ENCODE peak calls at places on chromosomes 12 and 14, in ten cellular contexts. G is effector CD4-positive, alpha-beta T cell; V is A549; K is Right ventricle myocardium inferior; X is MV-4-11; J is chondrocyte; I is CD8-positive, alpha-beta memory T cell; P is anterior cingulate cortex; H is mucosa of gallbladder; C is AG04450. U is an unnamed sample.

GRCh38 chr14:68796418-68797101 is 3.7 kb upstream of the ZFP36L1 start:
- DNase-seq in G (no peak), V (no peak), K (no peak), X (no peak), J (no peak), I (no peak), P (no peak), H (no peak), C (no peak), U (no peak)

GRCh38 chr14:97077253-97077653 is 280.1 kb downstream of the VRK1 start:
- DNase-seq in G (no peak), V (no peak), K (no peak), X (peak; percentile 97), J (no peak), I (no peak), P (no peak), H (peak; percentile 51), C (no peak), U (peak; percentile 60)

GRCh38 chr12:111444314-111444705 is 38.6 kb downstream of the SH2B3 start:
- DNase-seq in G (no peak), V (no peak), K (no peak), X (peak; percentile 50), J (no peak), I (no peak), P (no peak), H (no peak), C (no peak), U (no peak)

GRCh38 chr14:102954081-102954789 is 31.8 kb downstream of the AMN start:
- DNase-seq in G (no peak), V (no peak), K (no peak), X (no peak), J (no peak), I (no peak), P (no peak), H (no peak), C (no peak), U (no peak)

GRCh38 chr12:120118710-120119097 is 2.2 kb upstream of the RAB35 start:
- DNase-seq in G (no peak), V (no peak), K (no peak), X (no peak), J (no peak), I (no peak), P (no peak), H (no peak), C (no peak), U (peak; percentile 52)

GRCh38 chr14:101006008-101006407 is 102.5 kb upstream of the RTL1 start:
- DNase-seq in G (no peak), V (no peak), K (no peak), X (peak; percentile 23), J (no peak), I (no peak), P (no peak), H (peak; percentile 10), C (no peak), U (no peak)

GRCh38 chr12:110253176-110253575 is 27.9 kb upstream of the ATP2A2 start:
- DNase-seq in G (no peak), V (no peak), K (peak; percentile 87), X (no peak), J (peak; percentile 43), I (no peak), P (no peak), H (peak; percentile 60), C (no peak), U (no peak)

GRCh38 chr12:122963928-122964240 is 2.4 kb downstream of the ABCB9 start:
- DNase-seq in G (no peak), V (no peak), K (peak; percentile 50), X (no peak), J (no peak), I (no peak), P (peak; percentile 31), H (no peak), C (no peak), U (no peak)

GRCh38 chr12:3295648-3296408 is 195.2 kb upstream of the PRMT8 start:
- DNase-seq in G (no peak), V (no peak), K (no peak), X (no peak), J (no peak), I (no peak), P (no peak), H (no peak), C (no peak), U (no peak)

GRCh38 chr14:68795602-68796417 is 2.9 kb upstream of the ZFP36L1 start:
- DNase-seq in G (peak; percentile 80), V (no peak), K (peak; percentile 92), X (no peak), J (no peak), I (peak; percentile 88), P (peak; percentile 67), H (peak; percentile 77), C (no peak), U (peak; percentile 84)

GRCh38 chr14:37816135-37816534 is 220.7 kb downstream of the TTC6 start:
- DNase-seq in G (no peak), V (no peak), K (no peak), X (no peak), J (no peak), I (no peak), P (no peak), H (no peak), C (no peak), U (no peak)

GRCh38 chr12:107066686-107067085 is 26.7 kb downstream of the CRY1 start:
- DNase-seq in G (no peak), V (no peak), K (no peak), X (no peak), J (no peak), I (no peak), P (no peak), H (no peak), C (no peak), U (no peak)

GRCh38 chr12:26233620-26234019 is 38.2 kb downstream of the SSPN start:
- DNase-seq in G (no peak), V (no peak), K (no peak), X (no peak), J (no peak), I (no peak), P (peak; percentile 28), H (no peak), C (peak; percentile 15), U (no peak)

GRCh38 chr14:102917056-102917385 is 5.4 kb upstream of the AMN start:
- DNase-seq in G (no peak), V (no peak), K (no peak), X (no peak), J (no peak), I (no peak), P (no peak), H (no peak), C (no peak), U (no peak)

GRCh38 chr12:109310247-109311125 is 1.4 kb upstream of the FOXN4 start:
- DNase-seq in G (no peak), V (no peak), K (no peak), X (no peak), J (no peak), I (no peak), P (no peak), H (no peak), C (no peak), U (no peak)

GRCh38 chr12:76820888-76821482 is 57.1 kb downstream of the ZDHHC17 start:
- DNase-seq in G (no peak), V (peak; percentile 39), K (no peak), X (peak; percentile 6), J (no peak), I (no peak), P (peak; percentile 1), H (peak; percentile 21), C (peak; percentile 3), U (peak; percentile 55)

GRCh38 chr12:133227281-133227852 is 8.3 kb downstream of the ANHX start:
- DNase-seq in G (no peak), V (no peak), K (no peak), X (no peak), J (no peak), I (no peak), P (no peak), H (no peak), C (no peak), U (no peak)

GRCh38 chr12:68617160-68617926 is 6.6 kb downstream of the RAP1B start:
- DNase-seq in G (no peak), V (no peak), K (no peak), X (no peak), J (no peak), I (no peak), P (no peak), H (no peak), C (no peak), U (peak; percentile 63)

GRCh38 chr12:114499338-114499737 is 93.4 kb upstream of the TBX5 start:
- DNase-seq in G (no peak), V (no peak), K (no peak), X (no peak), J (no peak), I (no peak), P (no peak), H (no peak), C (no peak), U (no peak)

GRCh38 chr12:9667403-9667802 is 2.1 kb upstream of the CLEC2D start:
- DNase-seq in G (no peak), V (no peak), K (no peak), X (no peak), J (no peak), I (no peak), P (no peak), H (no peak), C (no peak), U (no peak)

GRCh38 chr12:126069549-126070165 is 1004.4 kb downstream of the AACS start:
- DNase-seq in G (no peak), V (peak; percentile 6), K (no peak), X (peak; percentile 34), J (no peak), I (no peak), P (no peak), H (peak; percentile 62), C (no peak), U (peak; percentile 65)

U was measured in epithelial cell of esophagus.